ENCODE peak calls at places on chromosomes 1 and 21, in ten cellular contexts. K, E, U, N, W, I, P, X, O and C are unnamed samples.

GRCh38 chr21:42082501-42083360 is 11.6 kb downstream of the UMODL1 start:
- DNase-seq in K (no peak), P (no peak), E (no peak), I (no peak), U (no peak), X (no peak), O (no peak), W (no peak), N (no peak), C (no peak)

GRCh38 chr1:20174937-20175666 is 10.8 kb upstream of the UBXN10 start:
- DNase-seq in I (no peak), U (no peak), O (no peak), N (no peak), W (no peak), K (no peak), P (no peak), E (no peak), X (no peak), C (no peak)

GRCh38 chr1:171742577-171742922 is 685 bp upstream of the VAMP4 start:
- DNase-seq in U (peak; percentile 74), K (peak; percentile 15), I (no peak), W (peak; percentile 51), O (no peak), E (peak; percentile 62), P (peak; percentile 81), N (peak; percentile 19), X (no peak), C (peak; percentile 9)

GRCh38 chr1:84143796-84144565 is at the start of gene PRKACB:
- DNase-seq in W (no peak), X (peak; percentile 64), N (no peak), O (no peak), U (no peak), P (no peak), E (no peak), I (no peak), K (no peak), C (no peak)

GRCh38 chr1:199273837-199274379 is 635.1 kb downstream of the PTPRC start:
- DNase-seq in U (no peak), E (peak; percentile 9), W (no peak), X (no peak), I (no peak), N (no peak), O (no peak), K (no peak), P (no peak), C (no peak)

GRCh38 chr1:53685272-53686051 is 53.5 kb downstream of the GLIS1 start:
- DNase-seq in W (no peak), N (no peak), I (no peak), U (no peak), O (no peak), E (no peak), X (no peak), P (no peak), K (no peak), C (no peak)

GRCh38 chr1:152067929-152068328 is 20.9 kb downstream of the TCHHL1 start:
- DNase-seq in U (peak; percentile 17), P (no peak), K (no peak), X (no peak), O (no peak), I (no peak), N (no peak), E (no peak), W (no peak), C (no peak)

GRCh38 chr1:235050911-235051360 is 77.7 kb downstream of the TOMM20 start:
- DNase-seq in O (peak; percentile 42), U (no peak), E (no peak), N (no peak), P (no peak), W (peak; percentile 56), I (no peak), X (no peak), K (no peak), C (no peak)

DNA sequence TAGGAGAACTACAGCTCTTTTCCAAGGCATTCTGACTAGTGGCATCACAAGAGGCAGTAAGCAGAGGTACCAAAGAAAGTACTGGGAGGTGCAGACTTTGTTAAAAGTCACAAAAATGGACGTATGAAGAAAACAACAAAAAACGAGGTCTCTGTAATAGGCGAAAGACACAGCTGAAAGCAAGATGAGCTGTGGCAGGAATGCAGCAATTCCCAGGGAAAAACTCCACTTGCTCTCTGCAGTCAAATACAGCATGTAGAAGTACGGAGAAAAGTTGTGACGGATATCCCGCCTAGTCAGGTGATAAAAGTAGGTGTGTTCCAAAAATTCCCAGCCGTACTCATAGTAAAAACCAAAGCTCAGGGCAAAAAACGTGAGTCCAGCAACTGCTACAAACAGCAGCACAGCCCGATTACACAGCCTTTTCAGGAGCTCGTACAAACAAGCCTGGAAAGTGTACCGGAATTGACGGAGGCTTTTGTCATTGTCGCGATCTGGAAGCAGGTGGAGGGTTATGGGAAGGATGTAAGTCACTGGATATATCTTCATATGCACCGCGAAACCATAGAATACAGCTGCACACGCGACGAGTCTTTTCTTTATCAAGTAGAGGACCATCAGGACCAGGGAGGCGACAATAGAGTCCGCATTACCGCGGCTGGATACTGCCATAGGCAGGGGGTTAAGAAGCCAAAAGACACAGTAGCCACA is 978 bp downstream of the PIGM start:
- DNase-seq in I (no peak), E (peak; percentile 28), K (peak; percentile 34), P (no peak), N (no peak), U (peak; percentile 20), O (no peak), X (peak; percentile 8), W (peak; percentile 9), C (no peak)
- H3K27ac ChIP-seq in I (peak overlapping the region; percentile 51), E (peak overlapping the region; percentile 0), K (peak overlapping the region; percentile 84), P (peak overlapping the region; percentile 83), N (peak overlapping the region; percentile 53), U (peak overlapping the region; percentile 81), O (peak overlapping the region; percentile 80), X (peak overlapping the region; percentile 57), W (peak overlapping the region; percentile 69), C (peak overlapping the region; percentile 82)

GRCh38 chr1:17198476-17199258 is 6.3 kb upstream of the PADI1 start:
- DNase-seq in X (no peak), I (no peak), W (no peak), N (no peak), U (no peak), O (no peak), P (peak; percentile 29), K (no peak), E (no peak), C (no peak)

GRCh38 chr1:17199267-17200044 is 5.5 kb upstream of the PADI1 start:
- DNase-seq in U (no peak), W (no peak), O (no peak), P (peak; percentile 53), X (no peak), I (no peak), N (no peak), K (no peak), E (no peak), C (no peak)

GRCh38 chr1:17201201-17202021 is 3.5 kb upstream of the PADI1 start:
- DNase-seq in X (peak; percentile 33), W (no peak), I (no peak), O (peak; percentile 36), N (no peak), E (no peak), K (no peak), P (peak; percentile 29), U (no peak), C (no peak)

GRCh38 chr1:17200756-17201155 is 4.2 kb upstream of the PADI1 start:
- DNase-seq in P (no peak), O (no peak), W (no peak), N (no peak), E (no peak), X (no peak), I (no peak), K (no peak), U (no peak), C (no peak)

GRCh38 chr1:17200246-17200645 is 4.7 kb upstream of the PADI1 start:
- DNase-seq in E (no peak), O (no peak), X (no peak), W (no peak), I (no peak), N (no peak), K (no peak), U (no peak), P (no peak), C (no peak)
- H3K27ac ChIP-seq in E (peak overlapping the region; percentile 19), O (no peak overlapping the region), X (no peak overlapping the region), W (no peak overlapping the region), I (no peak overlapping the region), N (no peak overlapping the region), K (peak overlapping the region; percentile 44), U (no peak overlapping the region), P (no peak overlapping the region), C (no peak overlapping the region)

DNA sequence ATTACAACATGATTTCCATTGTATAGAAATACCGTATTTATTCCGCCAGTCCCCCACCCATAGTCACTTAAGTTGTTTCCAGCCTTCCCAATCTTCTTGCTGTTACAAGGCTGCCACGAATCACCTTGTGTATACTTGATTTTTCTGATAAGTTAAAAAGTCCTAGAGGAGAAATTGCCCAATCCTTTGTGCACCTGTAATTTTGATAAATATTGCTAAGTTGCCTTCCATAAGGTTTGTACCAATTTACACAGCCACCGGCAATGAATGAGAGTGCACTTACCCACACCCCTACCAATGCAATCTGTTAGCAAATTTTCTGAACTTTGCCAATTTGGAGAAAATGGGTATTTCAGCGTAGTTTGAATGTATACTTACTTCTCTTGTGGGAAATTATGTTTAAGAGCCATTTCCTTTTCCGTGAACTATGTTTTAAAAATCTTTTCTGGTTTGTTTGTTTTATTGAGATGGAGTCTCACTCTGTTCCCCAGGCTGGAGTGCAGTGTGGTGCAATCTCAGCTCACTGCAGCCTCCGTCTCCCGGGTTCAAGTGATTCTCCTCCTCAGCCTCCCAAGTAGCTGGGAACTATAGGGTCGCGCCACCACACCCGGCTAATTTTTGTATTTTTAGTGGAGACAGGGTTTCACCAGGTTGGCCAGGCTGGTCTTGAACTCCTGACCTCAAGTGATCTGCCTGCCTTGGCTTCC is 87.4 kb downstream of the DHRS3 start:
- DNase-seq in K (no peak), U (no peak), X (no peak), E (no peak), I (no peak), W (no peak), O (peak; percentile 23), N (no peak), P (no peak), C (no peak)
- H3K27ac ChIP-seq in K (peak overlapping the region; percentile 97), U (no peak overlapping the region), X (no peak overlapping the region), E (no peak overlapping the region), I (no peak overlapping the region), W (no peak overlapping the region), O (peak overlapping the region; percentile 41), N (no peak overlapping the region), P (no peak overlapping the region), C (no peak overlapping the region)

GRCh38 chr1:109932232-109932631 is 21.6 kb downstream of the CSF1 start:
- DNase-seq in N (no peak), I (no peak), O (no peak), K (no peak), P (no peak), X (no peak), E (no peak), W (no peak), U (no peak), C (no peak)

GRCh38 chr1:109935451-109935900 is 24.8 kb downstream of the CSF1 start:
- DNase-seq in N (no peak), P (no peak), X (no peak), O (no peak), I (no peak), E (no peak), U (no peak), K (no peak), W (no peak), C (no peak)

GRCh38 chr1:109931189-109931672 is 20.6 kb downstream of the CSF1 start:
- DNase-seq in W (peak; percentile 91), P (peak; percentile 85), N (peak; percentile 77), O (peak; percentile 87), X (no peak), K (peak; percentile 41), I (no peak), E (peak; percentile 95), U (peak; percentile 95), C (peak; percentile 27)

GRCh38 chr1:109932679-109933078 is 22.0 kb downstream of the CSF1 start:
- DNase-seq in E (no peak), O (no peak), X (no peak), N (no peak), I (no peak), U (no peak), P (no peak), W (no peak), K (no peak), C (no peak)

GRCh38 chr1:109933856-109934711 is 23.4 kb downstream of the CSF1 start:
- DNase-seq in O (no peak), P (no peak), X (no peak), E (no peak), U (no peak), K (no peak), W (no peak), N (no peak), I (no peak), C (no peak)
- H3K27ac ChIP-seq in O (peak overlapping the region; percentile 20), P (peak overlapping the region; percentile 33), X (no peak overlapping the region), E (no peak overlapping the region), U (no peak overlapping the region), K (peak overlapping the region; percentile 69), W (peak overlapping the region; percentile 5), N (peak overlapping the region; percentile 60), I (no peak overlapping the region), C (no peak overlapping the region)